ENCODE peak calls at places on chromosomes 5 and 9, in ten cellular contexts. O is epithelial cell of proximal tubule; V is kidney; A is SK-N-MC; E is uterus; D is HepG2; M is naive thymus-derived CD4-positive, alpha-beta T cell; F is iPS DF 6.9; Z is coronary artery; U is CD8-positive, alpha-beta memory T cell. X is an unnamed sample.

GRCh38 chr5:5536871-5537270 is 114.4 kb downstream of the ICE1 start:
- DNase-seq in O (no peak), U (no peak), M (no peak), F (no peak), V (no peak), E (no peak), A (no peak), D (no peak), Z (no peak), X (no peak)

GRCh38 chr9:95197692-95198271 is 119.7 kb downstream of the FANCC start:
- DNase-seq in F (no peak), E (no peak), M (no peak), O (no peak), Z (no peak), U (no peak), A (no peak), D (no peak), V (no peak), X (no peak)

GRCh38 chr9:33452828-33453271 is 5.5 kb upstream of the AQP3 start:
- DNase-seq in Z (no peak), E (no peak), U (peak), O (no peak), F (peak), V (peak), D (peak), M (no peak), A (no peak), X (peak)

GRCh38 chr5:78004559-78004958 is 228.4 kb upstream of the TBCA start:
- DNase-seq in Z (no peak), A (no peak), D (no peak), E (no peak), O (no peak), U (no peak), M (no peak), V (no peak), F (no peak), X (no peak)

GRCh38 chr5:38706376-38706775 is 139.4 kb upstream of the OSMR start:
- DNase-seq in Z (no peak), E (no peak), O (no peak), D (no peak), V (no peak), M (no peak), F (no peak), U (no peak), A (no peak), X (no peak)

GRCh38 chr9:15622596-15622995 is 69.8 kb downstream of the CCDC171 start:
- DNase-seq in M (no peak), A (peak), V (no peak), O (no peak), E (no peak), F (no peak), Z (no peak), D (no peak), U (no peak), X (no peak)

GRCh38 chr9:28598396-28598795 is 1025.1 kb upstream of the C9orf72 start:
- DNase-seq in U (no peak), V (peak), F (no peak), E (no peak), A (no peak), Z (no peak), M (no peak), D (no peak), O (no peak), X (no peak)

GRCh38 chr9:109166771-109167601 is at the start of gene FRRS1L:
- DNase-seq in M (no peak), Z (no peak), U (no peak), A (no peak), V (no peak), E (no peak), F (no peak), O (no peak), D (no peak), X (no peak)

GRCh38 chr5:172325452-172325851 is 41.9 kb upstream of the UBTD2 start:
- DNase-seq in Z (no peak), D (no peak), M (no peak), V (no peak), U (no peak), O (no peak), A (no peak), E (no peak), F (no peak), X (no peak)

GRCh38 chr5:144549580-144549979 is 378.9 kb downstream of the KCTD16 start:
- DNase-seq in D (no peak), V (no peak), M (no peak), U (no peak), A (no peak), Z (no peak), E (no peak), O (peak), F (no peak), X (no peak)

GRCh38 chr5:35038891-35039290 is 8.9 kb downstream of the AGXT2 start:
- DNase-seq in E (no peak), U (no peak), O (no peak), F (no peak), Z (no peak), A (no peak), M (no peak), V (no peak), D (no peak), X (no peak)

GRCh38 chr5:36079200-36079761 is 12.6 kb upstream of the UGT3A2 start:
- DNase-seq in D (peak), A (no peak), O (peak), Z (no peak), E (no peak), F (peak), U (peak), V (no peak), M (no peak), X (peak)

GRCh38 chr9:70111641-70112236 is 68.1 kb downstream of the MAMDC2 start:
- DNase-seq in M (no peak), A (no peak), Z (no peak), O (no peak), E (no peak), U (no peak), F (no peak), V (no peak), D (peak), X (no peak)

GRCh38 chr5:139451878-139452660 is 10.5 kb downstream of the ECSCR start:
- DNase-seq in O (no peak), U (no peak), V (no peak), A (no peak), M (no peak), Z (peak), E (no peak), D (no peak), F (no peak), X (no peak)

GRCh38 chr9:136079211-136079915 is 15.7 kb downstream of the NACC2 start:
- DNase-seq in V (peak), D (no peak), A (no peak), E (no peak), M (no peak), F (no peak), U (no peak), O (no peak), Z (no peak), X (peak)

GRCh38 chr5:34660444-34660843 is 4.3 kb downstream of the RAI14 start:
- DNase-seq in F (no peak), M (no peak), Z (no peak), E (no peak), V (no peak), O (peak), U (no peak), D (no peak), A (no peak), X (no peak)

GRCh38 chr9:99253134-99253533 is 31.1 kb downstream of the SEC61B start:
- DNase-seq in U (no peak), A (no peak), M (no peak), D (no peak), O (no peak), E (no peak), Z (no peak), V (no peak), F (no peak), X (no peak)

GRCh38 chr9:123335227-123335985 is 20.6 kb upstream of the CRB2 start:
- DNase-seq in U (no peak), V (no peak), F (no peak), Z (no peak), A (peak), O (no peak), M (no peak), D (no peak), E (no peak), X (no peak)

GRCh38 chr5:54804086-54804485 is 181.3 kb downstream of the ESM1 start:
- DNase-seq in U (no peak), F (no peak), D (no peak), O (no peak), V (no peak), Z (no peak), A (no peak), E (no peak), M (no peak), X (no peak)

GRCh38 chr5:149397530-149397929 is 18.4 kb upstream of the IL17B start:
- DNase-seq in V (peak), O (no peak), D (no peak), U (no peak), A (no peak), M (no peak), E (peak), Z (no peak), F (no peak), X (no peak)

GRCh38 chr5:124824637-124825158 is 78.3 kb upstream of the ZNF608 start:
- DNase-seq in A (no peak), F (no peak), M (no peak), Z (no peak), E (no peak), D (no peak), U (no peak), O (peak), V (no peak), X (no peak)

GRCh38 chr5:13866792-13867191 is 77.7 kb downstream of the DNAH5 start:
- DNase-seq in F (no peak), D (peak), A (peak), E (no peak), M (no peak), O (no peak), V (no peak), Z (no peak), U (no peak), X (no peak)

GRCh38 chr5:40879163-40879942 is 29.9 kb upstream of the C7 start:
- DNase-seq in V (no peak), M (no peak), F (no peak), D (peak), Z (no peak), O (no peak), E (no peak), A (peak), U (peak), X (no peak)

GRCh38 chr5:77120706-77121105 is 33.6 kb upstream of the ZBED3 start:
- DNase-seq in V (no peak), O (no peak), A (no peak), M (no peak), F (no peak), D (no peak), Z (no peak), E (no peak), U (no peak), X (no peak)

DNA sequence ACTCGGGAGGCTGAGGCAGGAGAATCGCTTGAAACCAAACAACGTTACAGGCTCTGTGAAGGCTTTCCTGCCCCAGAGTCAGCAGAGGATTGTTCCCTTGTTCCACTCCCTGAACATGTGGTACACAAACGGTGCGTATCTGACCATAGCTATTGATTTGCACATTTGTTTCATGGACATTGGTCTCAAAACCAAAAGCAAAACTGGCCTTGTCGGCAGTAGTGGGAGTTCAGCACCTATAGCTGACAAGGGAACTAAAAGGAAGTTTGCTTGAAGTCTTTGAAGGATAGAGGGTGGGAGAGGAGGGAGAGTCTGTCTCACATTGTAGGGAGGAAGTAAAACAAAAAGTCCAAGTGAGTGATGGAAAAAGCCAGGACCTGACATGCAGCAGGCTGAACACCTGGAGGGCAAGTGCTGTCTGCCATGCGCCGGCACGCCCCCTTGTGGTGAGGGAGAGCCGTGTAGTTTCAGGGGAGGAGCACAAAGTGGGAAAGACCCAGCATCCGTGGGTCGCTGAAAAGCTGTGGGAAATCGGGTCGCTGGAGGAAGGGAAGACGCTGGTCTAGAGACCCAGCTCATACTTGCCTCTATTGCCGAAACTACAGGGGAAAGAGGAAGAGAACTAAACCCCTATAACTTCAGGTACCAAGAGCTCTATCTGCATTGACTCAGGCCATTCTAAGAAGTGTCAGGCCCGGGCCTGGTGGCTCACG is 58.0 kb downstream of the RAD23B start:
- DNase-seq in Z (no peak), D (peak), M (peak), O (no peak), F (peak), U (peak), E (peak), V (peak), A (peak), X (peak)
- H3K4me3 ChIP-seq in Z (no peak), D (no peak), M (no peak), O (no peak), F (no peak), U (no peak), E (no peak), V (no peak), A (no peak), X (no peak)

GRCh38 chr5:7827602-7828001 is 23.3 kb downstream of the CFAP90 start:
- DNase-seq in Z (no peak), E (peak), D (no peak), F (no peak), V (no peak), M (no peak), U (no peak), A (no peak), O (no peak), X (no peak)

GRCh38 chr5:7828269-7828668 is 22.7 kb downstream of the CFAP90 start:
- DNase-seq in F (no peak), E (no peak), D (no peak), V (no peak), O (no peak), Z (no peak), A (no peak), M (no peak), U (no peak), X (no peak)

GRCh38 chr5:7823601-7824000 is 27.3 kb downstream of the CFAP90 start:
- DNase-seq in V (no peak), Z (no peak), A (no peak), O (no peak), M (no peak), E (no peak), U (no peak), F (no peak), D (no peak), X (no peak)

GRCh38 chr5:7825630-7826029 is 25.3 kb downstream of the CFAP90 start:
- DNase-seq in F (no peak), E (no peak), M (no peak), O (no peak), Z (no peak), V (no peak), A (no peak), D (no peak), U (no peak), X (no peak)

GRCh38 chr5:7824995-7825394 is 25.9 kb downstream of the CFAP90 start:
- DNase-seq in V (no peak), D (no peak), A (no peak), F (no peak), O (no peak), U (no peak), M (no peak), Z (no peak), E (no peak), X (no peak)
- H3K4me3 ChIP-seq in V (no peak), D (no peak), A (no peak), F (no peak), O (no peak), U (no peak), M (no peak), Z (no peak), E (no peak), X (no peak)

GRCh38 chr9:17137576-17137975 is 2.7 kb downstream of the CNTLN start:
- DNase-seq in F (no peak), A (no peak), E (no peak), D (no peak), U (no peak), Z (no peak), V (no peak), O (no peak), M (no peak), X (no peak)

GRCh38 chr9:17135578-17135904 is 701 bp downstream of the CNTLN start:
- DNase-seq in U (no peak), F (no peak), E (no peak), V (no peak), O (no peak), A (no peak), M (no peak), D (no peak), Z (no peak), X (no peak)

GRCh38 chr9:17131494-17131893 is 3.3 kb upstream of the CNTLN start:
- DNase-seq in F (no peak), Z (no peak), M (no peak), O (no peak), D (no peak), U (no peak), V (no peak), E (no peak), A (no peak), X (no peak)

GRCh38 chr9:17134843-17135577 is at the start of gene CNTLN:
- DNase-seq in U (no peak), E (peak), A (no peak), F (peak), Z (peak), M (no peak), D (peak), V (peak), O (no peak), X (peak)

GRCh38 chr9:17134396-17134842 is 421 bp upstream of the CNTLN start:
- DNase-seq in D (no peak), Z (no peak), M (no peak), V (no peak), O (no peak), U (no peak), E (no peak), F (no peak), A (no peak), X (no peak)
- H3K4me3 ChIP-seq in D (peak), Z (peak), M (no peak), V (peak), O (peak), U (no peak), E (peak), F (peak), A (peak), X (peak)

GRCh38 chr5:52802272-52803011 is 14.7 kb downstream of the ITGA1 start:
- DNase-seq in Z (no peak), M (no peak), U (no peak), E (no peak), V (no peak), F (no peak), A (no peak), O (no peak), D (no peak), X (no peak)
- H3K4me3 ChIP-seq in Z (peak), M (no peak), U (no peak), E (peak), V (peak), F (no peak), A (peak), O (peak), D (peak), X (peak)

X was measured in HL-60.